ENCODE peak calls at places on chromosomes 12 and 14, in eight cellular contexts. W is upper lobe of right lung, K is fibroblast of lung, V is right lobe of liver, B is IMR-90, N is heart left ventricle, O is lung, Y is upper lobe of left lung. Q is an unnamed sample. For H3K4me1 and H3K9me3, the result is how much of the 10 kb centered on the place peaks cover.

GRCh38 chr12:131102991-131103609 is 149.4 kb downstream of the ADGRD1 start:
- DNase-seq in W (peak), K (no peak), V (peak), B (no peak), N (no peak), O (no peak), Y (peak), Q (no peak)

GRCh38 chr12:6452245-6452731 is 446 bp downstream of the TAPBPL start:
- DNase-seq in W (no peak), K (no peak), V (peak), B (no peak), N (peak), O (no peak), Y (peak), Q (no peak)

GRCh38 chr14:77752799-77753516 is 8.0 kb downstream of the SNW1 start:
- DNase-seq in W (no peak), K (peak), V (no peak), B (peak), N (no peak), O (no peak), Y (no peak), Q (no peak)

GRCh38 chr14:50871914-50872732 is at the start of gene ABHD12B:
- DNase-seq in W (no peak), K (peak), V (no peak), B (no peak), N (no peak), O (no peak), Y (no peak), Q (no peak)

GRCh38 chr12:42759622-42760273 is 170.2 kb upstream of the PRICKLE1 start:
- DNase-seq in W (peak), K (peak), V (no peak), B (peak), N (peak), O (peak), Y (peak), Q (no peak)

GRCh38 chr12:113479578-113480335 is 8.1 kb upstream of the LHX5 start:
- DNase-seq in W (peak), K (peak), V (no peak), B (peak), N (peak), O (no peak), Y (no peak), Q (peak)

GRCh38 chr12:24138041-24138440 is 188.6 kb upstream of the SOX5 start:
- DNase-seq in W (no peak), K (no peak), V (no peak), B (no peak), N (no peak), O (no peak), Y (no peak), Q (no peak)

GRCh38 chr14:102824832-102825231 is 47.6 kb downstream of the TRAF3 start:
- DNase-seq in W (no peak), K (no peak), V (peak), B (peak), N (peak), O (no peak), Y (no peak), Q (no peak)

GRCh38 chr14:86781111-86781510 is 1211.9 kb downstream of the GALC start:
- DNase-seq in W (no peak), K (no peak), V (no peak), B (no peak), N (no peak), O (no peak), Y (no peak), Q (no peak)

GRCh38 chr12:100154472-100155247 is 12.0 kb upstream of the BLTP3B start:
- DNase-seq in W (peak), K (peak), V (peak), B (peak), N (peak), O (peak), Y (peak), Q (peak)

GRCh38 chr12:102216086-102216691 is 18.6 kb upstream of the PMCH start:
- DNase-seq in W (no peak), K (peak), V (no peak), B (peak), N (no peak), O (no peak), Y (no peak), Q (no peak)

GRCh38 chr12:110600254-110600653 is 13.7 kb upstream of the TCTN1 start:
- DNase-seq in W (no peak), K (peak), V (no peak), B (peak), N (no peak), O (no peak), Y (no peak), Q (no peak)

GRCh38 chr14:83184531-83184930 is 1650.9 kb upstream of the SEL1L start:
- DNase-seq in W (no peak), K (no peak), V (no peak), B (no peak), N (no peak), O (no peak), Y (no peak), Q (no peak)

GRCh38 chr12:7161811-7162210 is 27.7 kb upstream of the PEX5 start:
- DNase-seq in W (no peak), K (peak), V (peak), B (peak), N (no peak), O (no peak), Y (no peak), Q (no peak)

GRCh38 chr12:72277415-72277814 is 5.2 kb downstream of the TRHDE start:
- DNase-seq in W (no peak), K (peak), V (no peak), B (peak), N (no peak), O (no peak), Y (no peak), Q (no peak)

GRCh38 chr14:61420326-61420725 is 98.9 kb downstream of the PRKCH start:
- DNase-seq in W (no peak), K (no peak), V (no peak), B (peak), N (no peak), O (no peak), Y (no peak), Q (peak)

GRCh38 chr12:15996948-15997347 is 85.8 kb downstream of the DERA start:
- DNase-seq in W (no peak), K (no peak), V (no peak), B (no peak), N (no peak), O (no peak), Y (no peak), Q (no peak)

GRCh38 chr12:88574278-88574677 is 6.0 kb downstream of the KITLG start:
- DNase-seq in W (no peak), K (no peak), V (no peak), B (peak), N (no peak), O (no peak), Y (no peak), Q (no peak)

GRCh38 chr14:73241481-73242165 is 4.3 kb downstream of the PAPLN start:
- DNase-seq in W (no peak), K (no peak), V (peak), B (no peak), N (no peak), O (no peak), Y (peak), Q (no peak)

GRCh38 chr12:75389061-75389460 is 1.8 kb upstream of the GLIPR1L2 start:
- DNase-seq in W (no peak), K (no peak), V (no peak), B (peak), N (no peak), O (no peak), Y (no peak), Q (no peak)

GRCh38 chr12:55698241-55698955 is 9.3 kb downstream of the ITGA7 start:
- DNase-seq in W (peak), K (no peak), V (peak), B (no peak), N (no peak), O (no peak), Y (no peak), Q (no peak)

GRCh38 chr14:92397839-92398564 is 75.0 kb downstream of the SLC24A4 start:
- DNase-seq in W (no peak), K (no peak), V (no peak), B (no peak), N (no peak), O (no peak), Y (no peak), Q (no peak)

GRCh38 chr12:76259071-76259470 is 89.1 kb downstream of the BBS10 start:
- DNase-seq in W (no peak), K (peak), V (no peak), B (peak), N (no peak), O (no peak), Y (no peak), Q (no peak)

GRCh38 chr12:116601524-116601923 is 42.3 kb downstream of the MAP1LC3B2 start:
- DNase-seq in W (no peak), K (peak), V (no peak), B (peak), N (no peak), O (no peak), Y (no peak), Q (no peak)

GRCh38 chr12:63805704-63806672 is 26.3 kb downstream of the RXYLT1 start:
- DNase-seq in W (no peak), K (no peak), V (no peak), B (no peak), N (no peak), O (no peak), Y (no peak), Q (no peak)

DNA sequence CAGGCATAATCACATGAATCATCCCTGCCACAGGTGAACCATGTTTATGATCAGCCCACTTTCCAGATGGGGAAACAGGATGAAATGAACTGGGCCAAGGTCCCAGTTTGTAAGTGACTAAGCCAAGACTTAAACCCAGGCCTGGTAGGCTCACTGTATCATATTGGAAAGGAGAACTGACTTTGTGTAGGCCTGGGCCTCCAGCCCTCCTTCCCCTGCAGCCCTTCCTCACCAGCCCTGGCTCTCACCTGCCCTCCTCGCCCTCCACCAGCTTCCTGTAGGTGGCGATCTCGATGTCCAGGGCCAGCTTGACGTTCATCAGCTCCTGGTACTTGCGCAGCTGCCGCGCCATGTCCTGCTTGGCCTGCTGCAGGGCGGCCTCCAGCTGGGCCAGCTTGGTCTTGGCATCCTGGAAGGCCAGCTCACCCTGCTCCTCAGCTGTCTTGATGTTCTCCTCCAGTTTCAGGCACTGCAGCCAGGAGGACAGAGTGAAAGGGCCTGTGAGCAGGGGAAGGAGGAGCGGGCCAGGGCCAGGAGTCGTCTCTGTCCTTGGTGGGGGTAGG is 19.8 kb downstream of the KRT80 start:
- DNase-seq in W (peak), K (no peak), V (no peak), B (peak), N (no peak), O (no peak), Y (peak), Q (no peak)
- TF ChIP-seq CTCF in W (peak), K (peak), V (peak), B (peak), N (no peak), O (no peak), Y (peak), Q (no peak)

DNA sequence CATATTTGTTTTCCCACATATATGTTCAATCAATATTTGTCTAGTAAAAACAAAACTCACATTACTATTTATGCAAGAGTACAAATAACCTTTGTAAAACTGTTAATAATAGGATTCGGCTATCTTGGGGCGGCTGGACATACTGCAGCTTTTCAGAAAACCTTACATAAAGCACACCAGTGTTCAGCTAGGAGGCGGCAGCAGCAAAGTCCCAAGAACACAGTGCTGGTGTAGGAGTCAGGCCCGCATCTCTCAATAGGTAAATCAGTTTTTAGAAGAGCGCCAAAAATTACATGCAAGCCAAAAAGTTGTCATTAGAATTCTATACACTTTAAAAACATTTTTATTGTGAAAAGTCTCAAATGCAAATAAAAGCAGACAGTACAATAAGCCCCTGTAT is 37.5 kb downstream of the CCDC88C start:
- DNase-seq in W (no peak), K (no peak), V (no peak), B (no peak), N (no peak), O (no peak), Y (no peak), Q (no peak)
- H3K4me1 ChIP-seq in W (under half), K (under half), V (under half), B (under half), N (under half), O (under half), Y (half or more), Q (half or more)

GRCh38 chr12:91203610-91204009 is 21.0 kb upstream of the DCN start:
- DNase-seq in W (no peak), K (no peak), V (no peak), B (no peak), N (no peak), O (no peak), Y (no peak), Q (no peak)
- H3K9me3 ChIP-seq in W (under half), K (under half), V (under half), B (under half), N (under half), O (under half), Y (under half), Q (under half)

GRCh38 chr12:4269279-4269991 is 4.1 kb upstream of the CCND2 start:
- DNase-seq in W (peak), K (peak), V (peak), B (peak), N (peak), O (peak), Y (peak), Q (peak)
- TF ChIP-seq CTCF in W (peak), K (no peak), V (no peak), B (peak), N (no peak), O (no peak), Y (no peak), Q (no peak)

GRCh38 chr12:4270670-4271432 is 2.7 kb upstream of the CCND2 start:
- DNase-seq in W (peak), K (peak), V (peak), B (no peak), N (peak), O (peak), Y (peak), Q (peak)

GRCh38 chr12:4268549-4269181 is 4.9 kb upstream of the CCND2 start:
- DNase-seq in W (no peak), K (peak), V (no peak), B (no peak), N (no peak), O (no peak), Y (no peak), Q (no peak)

GRCh38 chr12:4271433-4272013 is 2.0 kb upstream of the CCND2 start:
- DNase-seq in W (no peak), K (no peak), V (no peak), B (no peak), N (no peak), O (no peak), Y (peak), Q (no peak)

GRCh38 chr12:4267904-4268548 is 5.5 kb upstream of the CCND2 start:
- DNase-seq in W (no peak), K (peak), V (no peak), B (no peak), N (no peak), O (no peak), Y (no peak), Q (no peak)

DNA sequence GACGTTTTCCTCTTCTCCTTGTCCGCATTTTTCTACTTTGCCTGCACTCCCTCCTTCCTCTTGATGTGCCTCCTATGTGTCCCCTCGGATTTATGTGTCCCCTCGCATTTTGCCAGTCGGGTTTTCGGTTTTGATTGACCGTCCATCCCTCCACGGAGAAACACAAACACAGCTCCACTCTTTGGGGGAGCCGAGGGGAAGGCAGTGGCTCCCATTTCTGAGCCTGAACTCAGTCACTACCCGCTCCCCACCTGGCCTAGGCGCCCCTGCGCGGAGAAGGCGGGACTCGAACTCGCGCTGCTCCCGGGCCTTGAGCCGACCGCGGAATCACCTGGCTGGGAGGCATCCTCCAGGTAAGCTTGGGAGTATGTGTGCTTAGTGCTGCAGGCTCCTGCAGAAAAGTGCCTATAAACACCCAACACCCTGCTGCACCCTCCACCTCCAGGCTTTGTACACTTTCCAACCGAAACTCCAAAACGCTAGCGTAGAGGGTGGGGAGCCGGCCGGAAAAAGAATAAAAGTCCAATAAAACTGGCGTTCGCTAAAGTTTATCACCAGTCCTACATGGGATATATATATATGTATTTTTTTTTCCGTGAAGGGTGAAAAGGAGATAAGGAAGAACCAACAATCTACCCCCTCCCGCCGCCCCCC is 3.4 kb upstream of the CCND2 start:
- DNase-seq in W (no peak), K (no peak), V (no peak), B (no peak), N (no peak), O (no peak), Y (no peak), Q (peak)
- H3K4me1 ChIP-seq in W (under half), K (under half), V (under half), B (under half), N (under half), O (under half), Y (half or more), Q (under half)

GRCh38 chr14:40987481-40987880 is 619.2 kb upstream of the LRFN5 start:
- DNase-seq in W (no peak), K (no peak), V (no peak), B (no peak), N (no peak), O (no peak), Y (no peak), Q (no peak)

GRCh38 chr14:40989260-40989659 is 617.4 kb upstream of the LRFN5 start:
- DNase-seq in W (no peak), K (no peak), V (no peak), B (no peak), N (no peak), O (no peak), Y (no peak), Q (no peak)

GRCh38 chr14:40981247-40981646 is 625.4 kb upstream of the LRFN5 start:
- DNase-seq in W (no peak), K (no peak), V (no peak), B (no peak), N (no peak), O (no peak), Y (no peak), Q (no peak)

GRCh38 chr14:40983604-40984003 is 623.1 kb upstream of the LRFN5 start:
- DNase-seq in W (no peak), K (peak), V (no peak), B (peak), N (no peak), O (no peak), Y (no peak), Q (no peak)

DNA sequence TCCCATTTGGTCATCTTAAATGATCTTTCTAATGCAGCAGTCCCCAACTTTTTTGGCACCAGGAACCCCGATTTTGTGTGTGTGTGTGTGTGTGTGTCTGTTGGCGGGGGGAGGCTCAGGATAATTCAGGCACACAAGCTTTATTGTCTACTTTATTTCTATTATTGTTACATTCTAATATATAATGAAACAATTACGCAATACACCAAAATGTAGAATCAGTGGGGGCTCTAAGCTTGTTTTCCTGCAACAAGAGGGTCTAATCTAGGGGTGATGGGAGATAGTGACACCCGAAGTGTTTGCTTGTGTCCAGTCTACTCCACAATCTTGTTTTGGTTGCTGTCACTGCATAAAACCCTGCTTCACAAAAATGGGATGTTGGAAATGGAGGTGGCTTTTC is 621.1 kb upstream of the LRFN5 start:
- DNase-seq in W (no peak), K (no peak), V (no peak), B (no peak), N (no peak), O (no peak), Y (no peak), Q (no peak)
- H3K9me3 ChIP-seq in W (under half), K (under half), V (under half), B (under half), N (under half), O (under half), Y (under half), Q (under half)

GRCh38 chr14:34256223-34256622 is 205.8 kb downstream of the SPTSSA start:
- DNase-seq in W (no peak), K (no peak), V (no peak), B (no peak), N (no peak), O (no peak), Y (no peak), Q (no peak)
- TF ChIP-seq CTCF in W (no peak), K (no peak), V (no peak), B (no peak), N (no peak), O (no peak), Y (no peak), Q (no peak)